ENCODE peak calls at places on chromosomes 11 and 22, in eight cellular contexts. P, Q, H, A, L, X, F and Z are unnamed samples.

GRCh38 chr11:7967097-7967496 is 1.9 kb upstream of the NLRP10 start:
- DNase-seq in A (peak; percentile 63), L (no peak), P (no peak), X (no peak), H (no peak), F (no peak), Q (no peak), Z (peak; percentile 70)

GRCh38 chr11:36333897-36334296 is 37.8 kb downstream of the PRR5L start:
- DNase-seq in F (no peak), H (peak; percentile 65), X (no peak), Q (no peak), L (peak; percentile 38), A (peak; percentile 40), P (no peak), Z (peak; percentile 47)

GRCh38 chr11:6414874-6415328 is 4.0 kb downstream of the APBB1 start:
- DNase-seq in F (no peak), L (no peak), Q (no peak), X (no peak), H (no peak), P (no peak), A (no peak), Z (no peak)

GRCh38 chr11:132621976-132622375 is 910.3 kb downstream of the OPCML start:
- DNase-seq in L (peak; percentile 24), H (no peak), A (no peak), Q (no peak), X (no peak), F (no peak), P (no peak), Z (no peak)

GRCh38 chr11:74673956-74674355 is 57.3 kb downstream of the CHRDL2 start:
- DNase-seq in H (no peak), P (no peak), F (no peak), L (no peak), Q (no peak), X (no peak), A (no peak), Z (no peak)

GRCh38 chr11:58730507-58731089 is 1.1 kb downstream of the GLYAT start:
- DNase-seq in H (no peak), L (no peak), X (no peak), P (no peak), F (no peak), Q (no peak), A (no peak), Z (peak; percentile 4)

GRCh38 chr22:20586403-20586745 is 79.0 kb downstream of the MED15 start:
- DNase-seq in L (no peak), X (no peak), P (no peak), F (no peak), A (no peak), H (no peak), Q (no peak), Z (no peak)

GRCh38 chr11:1073261-1073724 is 1.4 kb upstream of the MUC2 start:
- DNase-seq in A (peak; percentile 76), Q (peak; percentile 18), F (peak; percentile 85), P (no peak), X (peak; percentile 16), H (peak; percentile 53), L (no peak), Z (peak; percentile 45)

GRCh38 chr22:21816787-21817496 is 50.5 kb downstream of the MAPK1 start:
- DNase-seq in P (peak; percentile 73), L (peak; percentile 93), A (peak; percentile 84), F (no peak), Q (no peak), X (no peak), H (peak; percentile 92), Z (peak; percentile 93)

GRCh38 chr11:117733311-117733710 is 63.7 kb downstream of the DSCAML1 start:
- DNase-seq in F (no peak), Q (no peak), L (no peak), H (no peak), P (no peak), X (no peak), A (no peak), Z (no peak)

GRCh38 chr22:18966748-18967147 is 30.7 kb upstream of the PRODH start:
- DNase-seq in Q (no peak), F (no peak), A (no peak), X (no peak), L (no peak), H (no peak), P (no peak), Z (no peak)

GRCh38 chr11:123183391-123184099 is 11.5 kb downstream of the CLMP start:
- DNase-seq in L (no peak), F (no peak), X (no peak), A (peak; percentile 63), Q (no peak), P (no peak), H (no peak), Z (peak; percentile 65)

GRCh38 chr11:119479685-119480275 is 56.8 kb upstream of the THY1 start:
- DNase-seq in F (no peak), A (peak; percentile 40), L (peak; percentile 26), P (no peak), X (no peak), Q (no peak), H (peak; percentile 60), Z (peak; percentile 48)

GRCh38 chr22:44488354-44488753 is 9.7 kb downstream of the RTL6 start:
- DNase-seq in L (no peak), F (no peak), X (no peak), H (no peak), P (no peak), Q (no peak), A (no peak), Z (no peak)

GRCh38 chr11:127493330-127493729 is 492.8 kb upstream of the KIRREL3 start:
- DNase-seq in L (peak; percentile 35), Q (peak; percentile 30), A (peak; percentile 33), H (peak; percentile 3), P (no peak), X (no peak), F (peak; percentile 9), Z (peak; percentile 22)

GRCh38 chr11:1653541-1654387 is 24.2 kb downstream of the KRTAP5-5 start:
- DNase-seq in A (no peak), F (no peak), Q (no peak), H (no peak), P (no peak), L (no peak), X (no peak), Z (no peak)

GRCh38 chr11:130123414-130124040 is 36.1 kb upstream of the ST14 start:
- DNase-seq in F (no peak), X (no peak), Q (no peak), L (no peak), A (no peak), P (no peak), H (no peak), Z (no peak)

GRCh38 chr11:117583063-117583801 is 213.8 kb downstream of the DSCAML1 start:
- DNase-seq in H (no peak), P (no peak), F (no peak), Q (peak; percentile 74), X (no peak), A (no peak), L (no peak), Z (no peak)

DNA sequence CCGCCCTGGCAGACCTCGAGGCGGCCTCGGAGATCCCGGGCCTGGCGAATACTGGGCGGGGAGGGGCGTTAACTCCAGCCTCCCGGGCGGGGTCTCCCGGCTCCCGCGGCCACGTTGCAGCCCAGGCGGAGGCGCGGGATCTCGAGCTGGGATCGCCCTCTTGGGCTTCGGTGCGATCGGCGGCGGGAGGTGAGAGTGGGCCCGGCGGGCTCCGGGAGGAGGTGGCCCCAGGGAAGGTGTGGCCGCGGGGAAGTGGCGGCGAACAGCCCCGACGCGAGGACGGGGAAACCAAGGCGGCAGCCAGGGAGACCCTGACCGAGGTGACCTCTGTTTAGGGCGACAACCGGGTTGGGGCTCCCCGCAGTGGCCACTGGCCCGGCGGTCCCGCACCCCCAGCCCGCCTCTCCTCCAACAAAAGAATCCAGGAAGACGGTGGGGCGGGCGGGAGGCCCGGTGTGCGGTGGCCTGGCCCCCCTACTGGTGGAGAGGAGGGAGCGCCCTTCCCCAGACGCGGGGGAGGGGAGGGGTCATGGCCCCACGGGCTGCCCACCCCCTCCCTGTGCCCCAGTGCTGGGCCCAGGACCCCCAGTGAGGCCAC is at the start of gene PHETA2:
- DNase-seq in H (peak; percentile 45), A (no peak), Q (no peak), P (peak; percentile 57), F (peak; percentile 67), L (peak; percentile 42), X (peak; percentile 67), Z (peak; percentile 29)
- H3K4me3 ChIP-seq in H (peak within 1 kb of the TSS; percentile 65), A (no peak within 1 kb of the TSS), Q (no peak within 1 kb of the TSS), P (peak within 1 kb of the TSS; percentile 39), F (peak within 1 kb of the TSS; percentile 41), L (peak within 1 kb of the TSS; percentile 60), X (peak within 1 kb of the TSS; percentile 66), Z (peak within 1 kb of the TSS; percentile 65)

DNA sequence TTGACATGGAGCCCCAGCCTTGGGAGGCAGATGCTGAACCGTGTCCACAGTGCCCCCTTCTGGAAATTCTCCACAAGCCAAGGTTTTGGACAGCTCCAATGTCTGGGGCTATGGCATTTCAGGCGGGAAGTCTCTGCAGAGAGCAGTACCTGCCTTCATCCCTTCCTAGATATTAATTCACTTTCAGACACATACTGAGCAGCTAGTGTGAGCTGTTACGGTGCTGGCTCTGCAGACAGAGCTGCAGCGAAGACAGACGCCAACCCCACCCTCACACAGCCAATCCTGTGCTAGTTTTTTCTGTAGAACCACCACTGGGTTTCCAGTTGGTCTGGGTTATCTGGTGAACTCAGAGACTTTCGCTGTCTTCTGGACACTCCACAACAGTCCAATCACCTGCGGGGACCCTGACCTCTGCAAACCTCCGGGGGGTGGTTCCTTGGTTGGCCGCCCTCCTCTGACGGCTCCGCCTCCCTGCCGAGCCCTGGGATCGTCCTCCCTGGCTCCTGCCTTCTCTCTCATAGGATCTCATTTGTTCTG is 9.1 kb downstream of the LMF2 start:
- DNase-seq in A (peak; percentile 63), X (no peak), Q (peak; percentile 85), P (peak; percentile 71), F (peak; percentile 90), L (peak; percentile 56), H (peak; percentile 62), Z (peak; percentile 73)
- H3K4me3 ChIP-seq in A (no peak overlapping the region), X (no peak overlapping the region), Q (peak overlapping the region; percentile 29), P (no peak overlapping the region), F (no peak overlapping the region), L (no peak overlapping the region), H (no peak overlapping the region), Z (no peak overlapping the region)

DNA sequence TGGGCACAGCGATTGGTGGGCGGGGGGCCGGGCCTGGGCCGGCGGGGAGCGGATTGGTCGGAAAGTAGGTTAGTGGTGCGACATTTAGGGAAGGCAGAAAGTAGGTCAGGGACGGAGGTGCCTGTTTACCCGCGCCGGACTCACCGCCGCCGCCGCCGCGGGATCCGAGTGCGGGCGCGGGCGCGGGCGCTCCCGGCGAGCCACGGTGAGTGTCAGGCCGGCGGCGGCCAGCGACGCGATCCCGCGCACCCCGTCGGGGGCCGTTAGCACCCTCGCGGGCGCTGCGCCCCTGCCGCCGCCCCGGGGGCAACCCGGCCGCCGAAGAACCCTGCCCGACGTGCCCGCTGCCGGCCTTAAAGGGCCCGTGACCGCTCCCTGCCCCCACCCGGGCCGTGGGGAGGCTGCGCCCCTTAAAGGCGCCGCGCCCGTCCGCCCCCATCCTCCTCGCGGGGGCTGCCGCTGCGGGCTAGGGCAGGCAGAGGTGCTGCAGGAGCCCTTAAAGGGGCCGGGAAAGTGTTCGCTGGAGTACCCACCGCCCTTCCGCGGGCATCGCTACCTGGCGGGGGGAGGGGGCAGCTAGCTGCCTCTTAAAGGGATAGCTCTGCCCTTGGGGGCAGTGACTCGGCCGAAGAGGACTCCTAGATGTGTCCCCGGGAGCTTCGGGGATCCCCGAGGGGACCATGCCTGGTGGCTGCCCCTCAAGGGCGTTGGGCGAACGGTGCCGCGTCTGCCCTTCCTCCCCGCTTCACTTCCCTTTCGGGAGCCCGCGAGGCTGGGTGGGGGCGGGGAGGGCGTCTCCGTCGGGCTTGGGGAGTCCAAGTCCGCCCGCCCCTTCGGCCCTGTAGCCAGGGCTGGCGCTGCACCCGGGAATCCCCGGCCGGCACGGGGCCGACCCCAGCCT is at the start of gene BMAL1:
- DNase-seq in H (peak; percentile 31), Q (peak; percentile 41), F (peak; percentile 73), P (peak; percentile 72), X (peak; percentile 67), L (peak; percentile 10), A (no peak), Z (peak; percentile 15)
- H3K4me3 ChIP-seq in H (peak within 1 kb of the TSS; percentile 89), Q (peak within 1 kb of the TSS; percentile 95), F (peak within 1 kb of the TSS; percentile 90), P (peak within 1 kb of the TSS; percentile 98), X (peak within 1 kb of the TSS; percentile 93), L (peak within 1 kb of the TSS; percentile 84), A (peak within 1 kb of the TSS; percentile 94), Z (peak within 1 kb of the TSS; percentile 88)

GRCh38 chr22:37563153-37564081 is 3.1 kb downstream of the CDC42EP1 start:
- DNase-seq in A (peak; percentile 92), F (peak; percentile 75), P (no peak), X (peak; percentile 77), Q (no peak), H (peak; percentile 91), L (peak; percentile 96), Z (peak; percentile 95)
- H3K4me3 ChIP-seq in A (peak overlapping the region; percentile 44), F (no peak overlapping the region), P (no peak overlapping the region), X (no peak overlapping the region), Q (no peak overlapping the region), H (peak overlapping the region; percentile 2), L (peak overlapping the region; percentile 14), Z (no peak overlapping the region)